ENCODE peak calls at places on chromosomes 3 and 15, in five cellular contexts. One of them, this sample, is unnamed.

GRCh38 chr3:134312072-134312872 is 61.6 kb upstream of the RYK start:
- DNase-seq in fibroblast of the conjunctiva: no peak
- DNase-seq in HTR-8/SVneo: no peak
- DNase-seq in naive B cell: no peak
- DNase-seq in stimulated activated effector memory CD8-positive, alpha-beta T cell treated with anti-CD3 and anti-CD28 coated beads, Interleukin-12 subunit alpha, Interleukin-12 subunit beta, amount 100 ng/mL, for 72 hours: no peak
- DNase-seq in this sample: no peak

GRCh38 chr15:78415284-78415683 is 22.7 kb upstream of the IREB2 start:
- DNase-seq in fibroblast of the conjunctiva: no peak
- DNase-seq in HTR-8/SVneo: peak
- DNase-seq in naive B cell: no peak
- DNase-seq in stimulated activated effector memory CD8-positive, alpha-beta T cell treated with anti-CD3 and anti-CD28 coated beads, Interleukin-12 subunit alpha, Interleukin-12 subunit beta, amount 100 ng/mL, for 72 hours: no peak
- DNase-seq in this sample: no peak

GRCh38 chr3:126112531-126113237 is 28.8 kb upstream of the SLC41A3 start:
- DNase-seq in fibroblast of the conjunctiva: no peak
- DNase-seq in HTR-8/SVneo: no peak
- DNase-seq in naive B cell: no peak
- DNase-seq in stimulated activated effector memory CD8-positive, alpha-beta T cell treated with anti-CD3 and anti-CD28 coated beads, Interleukin-12 subunit alpha, Interleukin-12 subunit beta, amount 100 ng/mL, for 72 hours: no peak
- DNase-seq in this sample: no peak

GRCh38 chr3:99620976-99621375 is 17.4 kb upstream of the COL8A1 start:
- DNase-seq in fibroblast of the conjunctiva: no peak
- DNase-seq in HTR-8/SVneo: no peak
- DNase-seq in naive B cell: no peak
- DNase-seq in stimulated activated effector memory CD8-positive, alpha-beta T cell treated with anti-CD3 and anti-CD28 coated beads, Interleukin-12 subunit alpha, Interleukin-12 subunit beta, amount 100 ng/mL, for 72 hours: no peak
- DNase-seq in this sample: no peak

GRCh38 chr15:40343512-40343911 is 2.8 kb upstream of the CCDC9B start:
- DNase-seq in fibroblast of the conjunctiva: no peak
- DNase-seq in HTR-8/SVneo: peak
- DNase-seq in naive B cell: no peak
- DNase-seq in stimulated activated effector memory CD8-positive, alpha-beta T cell treated with anti-CD3 and anti-CD28 coated beads, Interleukin-12 subunit alpha, Interleukin-12 subunit beta, amount 100 ng/mL, for 72 hours: no peak
- DNase-seq in this sample: no peak

GRCh38 chr15:60370804-60371700 is 26.7 kb downstream of the ANXA2 start:
- DNase-seq in fibroblast of the conjunctiva: peak
- DNase-seq in HTR-8/SVneo: peak
- DNase-seq in naive B cell: no peak
- DNase-seq in stimulated activated effector memory CD8-positive, alpha-beta T cell treated with anti-CD3 and anti-CD28 coated beads, Interleukin-12 subunit alpha, Interleukin-12 subunit beta, amount 100 ng/mL, for 72 hours: no peak
- DNase-seq in this sample: peak

GRCh38 chr15:96947830-96948229 is 617.3 kb downstream of the NR2F2 start:
- DNase-seq in fibroblast of the conjunctiva: no peak
- DNase-seq in HTR-8/SVneo: no peak
- DNase-seq in naive B cell: no peak
- DNase-seq in stimulated activated effector memory CD8-positive, alpha-beta T cell treated with anti-CD3 and anti-CD28 coated beads, Interleukin-12 subunit alpha, Interleukin-12 subunit beta, amount 100 ng/mL, for 72 hours: no peak
- DNase-seq in this sample: no peak

GRCh38 chr3:15630646-15631350 is 29.3 kb downstream of the BTD start:
- DNase-seq in fibroblast of the conjunctiva: peak
- DNase-seq in HTR-8/SVneo: peak
- DNase-seq in naive B cell: no peak
- DNase-seq in stimulated activated effector memory CD8-positive, alpha-beta T cell treated with anti-CD3 and anti-CD28 coated beads, Interleukin-12 subunit alpha, Interleukin-12 subunit beta, amount 100 ng/mL, for 72 hours: no peak
- DNase-seq in this sample: peak

GRCh38 chr15:56760186-56760585 is 26.9 kb upstream of the ZNF280D start:
- DNase-seq in fibroblast of the conjunctiva: no peak
- DNase-seq in HTR-8/SVneo: no peak
- DNase-seq in naive B cell: no peak
- DNase-seq in stimulated activated effector memory CD8-positive, alpha-beta T cell treated with anti-CD3 and anti-CD28 coated beads, Interleukin-12 subunit alpha, Interleukin-12 subunit beta, amount 100 ng/mL, for 72 hours: no peak
- DNase-seq in this sample: no peak

GRCh38 chr3:58531956-58532355 is 5.0 kb downstream of the ACOX2 start:
- DNase-seq in fibroblast of the conjunctiva: no peak
- DNase-seq in HTR-8/SVneo: no peak
- DNase-seq in naive B cell: no peak
- DNase-seq in stimulated activated effector memory CD8-positive, alpha-beta T cell treated with anti-CD3 and anti-CD28 coated beads, Interleukin-12 subunit alpha, Interleukin-12 subunit beta, amount 100 ng/mL, for 72 hours: no peak
- DNase-seq in this sample: no peak

GRCh38 chr3:172355836-172356235 is 92.4 kb downstream of the GHSR start:
- DNase-seq in fibroblast of the conjunctiva: peak
- DNase-seq in HTR-8/SVneo: peak
- DNase-seq in naive B cell: no peak
- DNase-seq in stimulated activated effector memory CD8-positive, alpha-beta T cell treated with anti-CD3 and anti-CD28 coated beads, Interleukin-12 subunit alpha, Interleukin-12 subunit beta, amount 100 ng/mL, for 72 hours: no peak
- DNase-seq in this sample: peak

GRCh38 chr15:98967916-98968315 is 39.7 kb downstream of the PGPEP1L start:
- DNase-seq in fibroblast of the conjunctiva: no peak
- DNase-seq in HTR-8/SVneo: no peak
- DNase-seq in naive B cell: no peak
- DNase-seq in stimulated activated effector memory CD8-positive, alpha-beta T cell treated with anti-CD3 and anti-CD28 coated beads, Interleukin-12 subunit alpha, Interleukin-12 subunit beta, amount 100 ng/mL, for 72 hours: no peak
- DNase-seq in this sample: no peak

GRCh38 chr3:16476636-16477035 is 36.9 kb downstream of the RFTN1 start:
- DNase-seq in fibroblast of the conjunctiva: peak
- DNase-seq in HTR-8/SVneo: peak
- DNase-seq in naive B cell: no peak
- DNase-seq in stimulated activated effector memory CD8-positive, alpha-beta T cell treated with anti-CD3 and anti-CD28 coated beads, Interleukin-12 subunit alpha, Interleukin-12 subunit beta, amount 100 ng/mL, for 72 hours: no peak
- DNase-seq in this sample: no peak

GRCh38 chr3:138195491-138195890 is 8.4 kb downstream of the ARMC8 start:
- DNase-seq in fibroblast of the conjunctiva: no peak
- DNase-seq in HTR-8/SVneo: no peak
- DNase-seq in naive B cell: no peak
- DNase-seq in stimulated activated effector memory CD8-positive, alpha-beta T cell treated with anti-CD3 and anti-CD28 coated beads, Interleukin-12 subunit alpha, Interleukin-12 subunit beta, amount 100 ng/mL, for 72 hours: no peak
- DNase-seq in this sample: no peak

GRCh38 chr3:55571913-55572312 is 84.8 kb upstream of the WNT5A start:
- DNase-seq in fibroblast of the conjunctiva: no peak
- DNase-seq in HTR-8/SVneo: no peak
- DNase-seq in naive B cell: no peak
- DNase-seq in stimulated activated effector memory CD8-positive, alpha-beta T cell treated with anti-CD3 and anti-CD28 coated beads, Interleukin-12 subunit alpha, Interleukin-12 subunit beta, amount 100 ng/mL, for 72 hours: no peak
- DNase-seq in this sample: no peak

GRCh38 chr3:37993811-37994638 is 3.4 kb downstream of the VILL start:
- DNase-seq in fibroblast of the conjunctiva: peak
- DNase-seq in HTR-8/SVneo: peak
- DNase-seq in naive B cell: peak
- DNase-seq in stimulated activated effector memory CD8-positive, alpha-beta T cell treated with anti-CD3 and anti-CD28 coated beads, Interleukin-12 subunit alpha, Interleukin-12 subunit beta, amount 100 ng/mL, for 72 hours: peak
- DNase-seq in this sample: no peak

GRCh38 chr3:3551976-3552375 is 247.3 kb upstream of the LRRN1 start:
- DNase-seq in fibroblast of the conjunctiva: no peak
- DNase-seq in HTR-8/SVneo: no peak
- DNase-seq in naive B cell: no peak
- DNase-seq in stimulated activated effector memory CD8-positive, alpha-beta T cell treated with anti-CD3 and anti-CD28 coated beads, Interleukin-12 subunit alpha, Interleukin-12 subunit beta, amount 100 ng/mL, for 72 hours: no peak
- DNase-seq in this sample: no peak

GRCh38 chr3:23439080-23439479 is 236.0 kb downstream of the UBE2E2 start:
- DNase-seq in fibroblast of the conjunctiva: no peak
- DNase-seq in HTR-8/SVneo: no peak
- DNase-seq in naive B cell: no peak
- DNase-seq in stimulated activated effector memory CD8-positive, alpha-beta T cell treated with anti-CD3 and anti-CD28 coated beads, Interleukin-12 subunit alpha, Interleukin-12 subunit beta, amount 100 ng/mL, for 72 hours: no peak
- DNase-seq in this sample: no peak

GRCh38 chr15:58410353-58410752 is 21.4 kb upstream of the LIPC start:
- DNase-seq in fibroblast of the conjunctiva: no peak
- DNase-seq in HTR-8/SVneo: no peak
- DNase-seq in naive B cell: no peak
- DNase-seq in stimulated activated effector memory CD8-positive, alpha-beta T cell treated with anti-CD3 and anti-CD28 coated beads, Interleukin-12 subunit alpha, Interleukin-12 subunit beta, amount 100 ng/mL, for 72 hours: no peak
- DNase-seq in this sample: no peak

GRCh38 chr3:125110016-125110875 is 54.4 kb upstream of the HEG1 start:
- DNase-seq in fibroblast of the conjunctiva: peak
- DNase-seq in HTR-8/SVneo: peak
- DNase-seq in naive B cell: no peak
- DNase-seq in stimulated activated effector memory CD8-positive, alpha-beta T cell treated with anti-CD3 and anti-CD28 coated beads, Interleukin-12 subunit alpha, Interleukin-12 subunit beta, amount 100 ng/mL, for 72 hours: no peak
- DNase-seq in this sample: no peak

GRCh38 chr3:118949113-118949760 is 85.4 kb downstream of the IGSF11 start:
- DNase-seq in fibroblast of the conjunctiva: no peak
- DNase-seq in HTR-8/SVneo: no peak
- DNase-seq in naive B cell: no peak
- DNase-seq in stimulated activated effector memory CD8-positive, alpha-beta T cell treated with anti-CD3 and anti-CD28 coated beads, Interleukin-12 subunit alpha, Interleukin-12 subunit beta, amount 100 ng/mL, for 72 hours: no peak
- DNase-seq in this sample: no peak

GRCh38 chr3:114374433-114374832 is 80.6 kb downstream of the TIGIT start:
- DNase-seq in fibroblast of the conjunctiva: no peak
- DNase-seq in HTR-8/SVneo: no peak
- DNase-seq in naive B cell: no peak
- DNase-seq in stimulated activated effector memory CD8-positive, alpha-beta T cell treated with anti-CD3 and anti-CD28 coated beads, Interleukin-12 subunit alpha, Interleukin-12 subunit beta, amount 100 ng/mL, for 72 hours: no peak
- DNase-seq in this sample: no peak

GRCh38 chr3:120182613-120183524 is 88.6 kb upstream of the GSK3B start:
- DNase-seq in fibroblast of the conjunctiva: peak
- DNase-seq in HTR-8/SVneo: no peak
- DNase-seq in naive B cell: no peak
- DNase-seq in stimulated activated effector memory CD8-positive, alpha-beta T cell treated with anti-CD3 and anti-CD28 coated beads, Interleukin-12 subunit alpha, Interleukin-12 subunit beta, amount 100 ng/mL, for 72 hours: no peak
- DNase-seq in this sample: no peak

GRCh38 chr3:197714251-197714650 is 22.5 kb downstream of the RUBCN start:
- DNase-seq in fibroblast of the conjunctiva: no peak
- DNase-seq in HTR-8/SVneo: no peak
- DNase-seq in naive B cell: no peak
- DNase-seq in stimulated activated effector memory CD8-positive, alpha-beta T cell treated with anti-CD3 and anti-CD28 coated beads, Interleukin-12 subunit alpha, Interleukin-12 subunit beta, amount 100 ng/mL, for 72 hours: no peak
- DNase-seq in this sample: no peak

GRCh38 chr15:66186049-66186825 is 67.3 kb downstream of the MEGF11 start:
- DNase-seq in fibroblast of the conjunctiva: no peak
- DNase-seq in HTR-8/SVneo: no peak
- DNase-seq in naive B cell: no peak
- DNase-seq in stimulated activated effector memory CD8-positive, alpha-beta T cell treated with anti-CD3 and anti-CD28 coated beads, Interleukin-12 subunit alpha, Interleukin-12 subunit beta, amount 100 ng/mL, for 72 hours: no peak
- DNase-seq in this sample: no peak

GRCh38 chr3:190265795-190266194 is 56.5 kb downstream of the CLDN1 start:
- DNase-seq in fibroblast of the conjunctiva: no peak
- DNase-seq in HTR-8/SVneo: peak
- DNase-seq in naive B cell: no peak
- DNase-seq in stimulated activated effector memory CD8-positive, alpha-beta T cell treated with anti-CD3 and anti-CD28 coated beads, Interleukin-12 subunit alpha, Interleukin-12 subunit beta, amount 100 ng/mL, for 72 hours: no peak
- DNase-seq in this sample: peak

GRCh38 chr15:100175406-100176114 is 166.2 kb downstream of the ADAMTS17 start:
- DNase-seq in fibroblast of the conjunctiva: no peak
- DNase-seq in HTR-8/SVneo: no peak
- DNase-seq in naive B cell: no peak
- DNase-seq in stimulated activated effector memory CD8-positive, alpha-beta T cell treated with anti-CD3 and anti-CD28 coated beads, Interleukin-12 subunit alpha, Interleukin-12 subunit beta, amount 100 ng/mL, for 72 hours: no peak
- DNase-seq in this sample: no peak

GRCh38 chr3:42159706-42160472 is 68.7 kb downstream of the TRAK1 start:
- DNase-seq in fibroblast of the conjunctiva: no peak
- DNase-seq in HTR-8/SVneo: no peak
- DNase-seq in naive B cell: peak
- DNase-seq in stimulated activated effector memory CD8-positive, alpha-beta T cell treated with anti-CD3 and anti-CD28 coated beads, Interleukin-12 subunit alpha, Interleukin-12 subunit beta, amount 100 ng/mL, for 72 hours: no peak
- DNase-seq in this sample: no peak

GRCh38 chr15:26082833-26083174 is 219.7 kb upstream of the ATP10A start:
- DNase-seq in fibroblast of the conjunctiva: peak
- DNase-seq in HTR-8/SVneo: no peak
- DNase-seq in naive B cell: no peak
- DNase-seq in stimulated activated effector memory CD8-positive, alpha-beta T cell treated with anti-CD3 and anti-CD28 coated beads, Interleukin-12 subunit alpha, Interleukin-12 subunit beta, amount 100 ng/mL, for 72 hours: no peak
- DNase-seq in this sample: no peak

GRCh38 chr3:16908408-16908807 is 23.7 kb downstream of the PLCL2 start:
- DNase-seq in fibroblast of the conjunctiva: no peak
- DNase-seq in HTR-8/SVneo: no peak
- DNase-seq in naive B cell: no peak
- DNase-seq in stimulated activated effector memory CD8-positive, alpha-beta T cell treated with anti-CD3 and anti-CD28 coated beads, Interleukin-12 subunit alpha, Interleukin-12 subunit beta, amount 100 ng/mL, for 72 hours: no peak
- DNase-seq in this sample: no peak

GRCh38 chr3:174168026-174168425 is 691.1 kb upstream of the NAALADL2 start:
- DNase-seq in fibroblast of the conjunctiva: no peak
- DNase-seq in HTR-8/SVneo: no peak
- DNase-seq in naive B cell: no peak
- DNase-seq in stimulated activated effector memory CD8-positive, alpha-beta T cell treated with anti-CD3 and anti-CD28 coated beads, Interleukin-12 subunit alpha, Interleukin-12 subunit beta, amount 100 ng/mL, for 72 hours: no peak
- DNase-seq in this sample: no peak

GRCh38 chr3:61381745-61382392 is 130.6 kb upstream of the FHIT start:
- DNase-seq in fibroblast of the conjunctiva: peak
- DNase-seq in HTR-8/SVneo: peak
- DNase-seq in naive B cell: peak
- DNase-seq in stimulated activated effector memory CD8-positive, alpha-beta T cell treated with anti-CD3 and anti-CD28 coated beads, Interleukin-12 subunit alpha, Interleukin-12 subunit beta, amount 100 ng/mL, for 72 hours: no peak
- DNase-seq in this sample: peak

GRCh38 chr3:76970006-76970680 is 69.8 kb upstream of the ROBO2 start:
- DNase-seq in fibroblast of the conjunctiva: no peak
- DNase-seq in HTR-8/SVneo: no peak
- DNase-seq in naive B cell: no peak
- DNase-seq in stimulated activated effector memory CD8-positive, alpha-beta T cell treated with anti-CD3 and anti-CD28 coated beads, Interleukin-12 subunit alpha, Interleukin-12 subunit beta, amount 100 ng/mL, for 72 hours: no peak
- DNase-seq in this sample: no peak